ENCODE peak calls at places on chromosomes 6 and 20, in five cellular contexts. Y is hepatocyte; T is HCT116; V is lower lobe of right lung; H is naive thymus-derived CD4-positive, alpha-beta T cell. O is an unnamed sample.

GRCh38 chr6:111843347-111844147 is 29.7 kb downstream of the FYN start:
- DNase-seq in T (no peak), V (no peak), H (no peak), Y (no peak), O (no peak)

GRCh38 chr20:33791021-33791420 is 20.1 kb upstream of the CHMP4B start:
- DNase-seq in H (no peak), T (no peak), V (no peak), Y (no peak), O (no peak)

GRCh38 chr20:62587757-62588402 is 54.4 kb upstream of the SLCO4A1 start:
- DNase-seq in T (no peak), Y (peak; percentile 50), V (no peak), H (no peak), O (no peak)

GRCh38 chr6:7974932-7975763 is 64.6 kb upstream of the TXNDC5 start:
- DNase-seq in V (peak; percentile 59), Y (peak; percentile 91), T (peak; percentile 95), H (no peak), O (no peak)

GRCh38 chr6:56329296-56330050 is 82.1 kb upstream of the COL21A1 start:
- DNase-seq in V (no peak), H (no peak), T (no peak), Y (no peak), O (no peak)

GRCh38 chr6:169529931-169530761 is 171.7 kb downstream of the WDR27 start:
- DNase-seq in T (no peak), Y (no peak), H (peak; percentile 45), V (peak; percentile 55), O (no peak)

GRCh38 chr6:75855047-75855446 is 106.0 kb downstream of the MYO6 start:
- DNase-seq in Y (peak; percentile 85), V (no peak), H (no peak), T (peak; percentile 48), O (no peak)

GRCh38 chr20:25056601-25057233 is 1.2 kb downstream of the ACSS1 start:
- DNase-seq in V (no peak), T (no peak), H (no peak), Y (no peak), O (no peak)

GRCh38 chr6:32168807-32169206 is 4.4 kb downstream of the EGFL8 start:
- DNase-seq in Y (no peak), H (no peak), T (no peak), V (no peak), O (no peak)

GRCh38 chr20:48321271-48321670 is 506.5 kb downstream of the PREX1 start:
- DNase-seq in H (no peak), T (no peak), V (no peak), Y (no peak), O (no peak)

GRCh38 chr6:125094563-125094962 is 59.0 kb upstream of the TPD52L1 start:
- DNase-seq in V (no peak), Y (no peak), H (no peak), T (no peak), O (no peak)

GRCh38 chr6:134732761-134733160 is 217.1 kb downstream of the ALDH8A1 start:
- DNase-seq in Y (no peak), T (no peak), V (no peak), H (no peak), O (no peak)

GRCh38 chr6:25524542-25524941 is 127.5 kb upstream of the SCGN start:
- DNase-seq in T (no peak), V (no peak), Y (no peak), H (no peak), O (no peak)

GRCh38 chr6:137749595-137750215 is 117.4 kb upstream of the TNFAIP3 start:
- DNase-seq in V (no peak), Y (no peak), H (no peak), T (no peak), O (no peak)

GRCh38 chr6:112029045-112029822 is 24.7 kb upstream of the CCN6 start:
- DNase-seq in T (peak; percentile 68), Y (peak; percentile 58), V (peak; percentile 68), H (peak; percentile 58), O (no peak)

GRCh38 chr6:42514746-42515145 is 49.1 kb upstream of the UBR2 start:
- DNase-seq in Y (no peak), T (no peak), H (no peak), V (no peak), O (no peak)

GRCh38 chr6:52527436-52527835 is 49.4 kb downstream of the TRAM2 start:
- DNase-seq in V (no peak), H (no peak), Y (no peak), T (no peak), O (no peak)

GRCh38 chr20:49612127-49612738 is 44.3 kb upstream of the PTGIS start:
- DNase-seq in V (peak; percentile 48), H (no peak), T (no peak), Y (no peak), O (no peak)

GRCh38 chr6:52364480-52365166 is 2.7 kb downstream of the PAQR8 start:
- DNase-seq in H (no peak), V (no peak), Y (no peak), T (no peak), O (no peak)

GRCh38 chr6:43703512-43704429 is 16.2 kb upstream of the MRPS18A start:
- DNase-seq in H (no peak), Y (no peak), V (no peak), T (no peak), O (no peak)

GRCh38 chr6:53119349-53119748 is 29.3 kb downstream of the GCM1 start:
- DNase-seq in H (no peak), T (no peak), Y (no peak), V (no peak), O (no peak)

GRCh38 chr6:16179970-16180431 is 51.1 kb downstream of the MYLIP start:
- DNase-seq in H (no peak), T (no peak), Y (no peak), V (no peak), O (no peak)

GRCh38 chr6:105424177-105424783 is 21.4 kb upstream of the PREP start:
- DNase-seq in Y (peak; percentile 69), V (no peak), H (peak; percentile 60), T (peak; percentile 62), O (no peak)

GRCh38 chr6:27617046-27617687 is 144.3 kb upstream of the ZNF184 start:
- DNase-seq in V (no peak), H (no peak), T (no peak), Y (no peak), O (no peak)

GRCh38 chr6:55175078-55175777 is 913 bp downstream of the HCRTR2 start:
- DNase-seq in V (no peak), T (no peak), H (no peak), Y (no peak), O (no peak)

GRCh38 chr6:56222509-56222908 is 24.9 kb downstream of the COL21A1 start:
- DNase-seq in V (no peak), H (no peak), T (no peak), Y (no peak), O (no peak)

GRCh38 chr6:72911463-72912153 is 289.7 kb downstream of the KCNQ5 start:
- DNase-seq in H (no peak), V (no peak), T (no peak), Y (no peak), O (no peak)

GRCh38 chr20:51428451-51429143 is 113.9 kb downstream of the NFATC2 start:
- DNase-seq in V (no peak), T (no peak), Y (peak; percentile 79), H (no peak), O (no peak)

GRCh38 chr20:52622086-52622485 is 350.1 kb upstream of the TSHZ2 start:
- DNase-seq in H (no peak), V (no peak), Y (no peak), T (no peak), O (no peak)

GRCh38 chr6:145903356-145904102 is 60.6 kb downstream of the SHPRH start:
- DNase-seq in T (no peak), V (no peak), Y (no peak), H (no peak), O (no peak)

GRCh38 chr6:108115598-108116058 is 41.1 kb upstream of the OSTM1 start:
- DNase-seq in V (peak; percentile 70), T (peak; percentile 41), H (no peak), Y (peak; percentile 63), O (peak; percentile 26)

DNA sequence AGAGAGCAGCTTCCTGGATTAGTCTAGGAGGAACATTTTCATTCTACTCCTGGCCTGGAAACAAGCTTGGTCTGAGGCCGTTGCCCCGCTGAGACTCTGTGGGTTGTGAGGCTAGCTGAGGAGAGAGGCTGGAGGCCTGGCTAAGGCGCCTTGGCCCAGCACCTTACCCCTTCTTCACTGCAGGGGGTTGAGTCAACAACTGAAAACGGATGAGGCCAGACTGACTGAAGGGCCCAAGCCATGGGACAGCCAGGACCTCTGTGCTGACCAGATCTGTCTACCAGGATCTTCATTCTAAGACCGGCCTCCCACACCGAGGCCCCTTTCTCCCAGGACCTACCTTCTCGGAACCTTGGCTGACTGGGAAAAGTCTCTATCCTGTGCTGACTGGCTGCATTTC is 3.5 kb upstream of the AVP start:
- DNase-seq in H (no peak), Y (no peak), T (no peak), V (no peak), O (no peak)
- H3K27me3 ChIP-seq in H (no peaks in the 10 kb centered on the region), Y (peaks cover 27% of the 10 kb centered on the region), T (no peaks in the 10 kb centered on the region), V (peaks cover 54% of the 10 kb centered on the region), O (peaks cover 4% of the 10 kb centered on the region)

DNA sequence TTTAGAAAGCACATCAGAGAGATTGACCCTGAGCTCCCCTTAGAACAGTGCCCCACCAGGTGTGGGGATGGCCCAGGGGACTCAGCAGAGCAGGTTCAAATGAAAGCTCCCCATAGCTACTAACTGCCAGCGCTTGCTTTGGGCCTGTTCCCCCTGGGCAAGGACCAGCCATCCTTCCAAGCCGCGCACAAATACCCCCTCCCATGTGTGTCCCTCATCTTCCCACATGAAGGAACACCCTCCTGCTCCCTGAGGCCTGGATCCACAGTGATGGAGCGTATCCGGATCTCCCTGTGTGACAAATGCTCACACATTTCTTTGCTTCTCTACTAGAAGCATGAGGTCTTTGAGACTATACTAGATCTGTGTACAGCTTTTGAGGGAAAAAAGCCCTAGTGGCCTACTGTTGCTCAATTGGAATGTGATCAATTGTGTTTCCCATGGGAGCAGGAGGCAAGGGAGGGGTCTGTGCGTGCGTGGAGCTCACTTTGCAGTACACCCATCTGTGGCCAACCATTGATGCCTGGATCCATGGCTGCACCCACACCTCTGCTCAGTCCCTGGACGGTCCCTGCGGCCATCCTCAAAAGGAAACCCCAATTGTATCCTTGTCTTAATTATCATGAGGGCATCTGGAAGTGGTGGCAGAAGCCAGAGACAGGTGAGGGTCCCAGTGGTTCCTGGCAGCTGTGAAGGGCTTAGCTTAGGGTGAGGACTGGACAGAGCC is 1.4 kb upstream of the RAET1G start:
- DNase-seq in T (no peak), Y (no peak), V (no peak), H (no peak), O (no peak)
- H3K27me3 ChIP-seq in T (peaks cover 4% of the 10 kb centered on the region), Y (peaks cover 47% of the 10 kb centered on the region), V (peaks cover 17% of the 10 kb centered on the region), H (peaks cover 16% of the 10 kb centered on the region), O (peaks cover 3% of the 10 kb centered on the region)

GRCh38 chr6:132537977-132538376 is at the start of gene TAAR9:
- DNase-seq in T (no peak), V (no peak), Y (no peak), H (no peak), O (no peak)
- H3K27me3 ChIP-seq in T (no peaks in the 10 kb centered on the region), V (no peaks in the 10 kb centered on the region), Y (no peaks in the 10 kb centered on the region), H (peaks cover 2% of the 10 kb centered on the region), O (no peaks in the 10 kb centered on the region)

GRCh38 chr20:46323557-46323956 is 15.3 kb upstream of the CDH22 start:
- DNase-seq in T (no peak), Y (no peak), H (no peak), V (no peak), O (no peak)
- H3K27me3 ChIP-seq in T (no peaks in the 10 kb centered on the region), Y (peaks cover 20% of the 10 kb centered on the region), H (no peaks in the 10 kb centered on the region), V (peaks cover 56% of the 10 kb centered on the region), O (peaks cover 6% of the 10 kb centered on the region)

O was measured in GM06990.